ENCODE peak calls at places on chromosome 11, in five cellular contexts. R, Z, A, L and G are unnamed samples.

GRCh38 chr11:113338730-113339129 is 24.3 kb downstream of the TTC12 start:
- DNase-seq in R (no peak), Z (peak; percentile 9), A (no peak), L (no peak), G (no peak)

GRCh38 chr11:134207538-134208239 is 16.1 kb downstream of the NCAPD3 start:
- DNase-seq in R (no peak), Z (no peak), A (no peak), L (peak; percentile 9), G (no peak)

GRCh38 chr11:65445101-65445603 is 22.6 kb downstream of the NEAT1 start:
- DNase-seq in R (no peak), Z (no peak), A (no peak), L (no peak), G (peak; percentile 48)

GRCh38 chr11:103338621-103339484 is 229.6 kb downstream of the DYNC2H1 start:
- DNase-seq in R (no peak), Z (no peak), A (no peak), L (no peak), G (peak; percentile 66)

GRCh38 chr11:131385763-131386394 is 15.5 kb downstream of the NTM start:
- DNase-seq in R (no peak), Z (no peak), A (no peak), L (no peak), G (no peak)

GRCh38 chr11:94730153-94730552 is 38.0 kb upstream of the AMOTL1 start:
- DNase-seq in R (no peak), Z (no peak), A (no peak), L (no peak), G (no peak)

GRCh38 chr11:47766363-47767227 is 546 bp downstream of the FNBP4 start:
- DNase-seq in R (no peak), Z (peak; percentile 28), A (no peak), L (peak; percentile 28), G (peak; percentile 66)

GRCh38 chr11:14029971-14030531 is 67.5 kb downstream of the SPON1 start:
- DNase-seq in R (no peak), Z (no peak), A (no peak), L (no peak), G (peak; percentile 81)

GRCh38 chr11:34030386-34030785 is 21.1 kb upstream of the CAPRIN1 start:
- DNase-seq in R (no peak), Z (no peak), A (no peak), L (no peak), G (no peak)

GRCh38 chr11:8289426-8290047 is 25.9 kb upstream of the LMO1 start:
- DNase-seq in R (no peak), Z (no peak), A (no peak), L (no peak), G (no peak)

GRCh38 chr11:2498750-2499149 is 53.9 kb downstream of the KCNQ1 start:
- DNase-seq in R (no peak), Z (no peak), A (no peak), L (no peak), G (no peak)

GRCh38 chr11:50298182-50298988 is 265.7 kb downstream of the OR4C45 start:
- DNase-seq in R (no peak), Z (peak; percentile 79), A (no peak), L (no peak), G (no peak)

GRCh38 chr11:134838708-134839107 is 426.7 kb upstream of the B3GAT1 start:
- DNase-seq in R (no peak), Z (no peak), A (no peak), L (no peak), G (no peak)

GRCh38 chr11:96162816-96163499 is 180.0 kb downstream of the MAML2 start:
- DNase-seq in R (no peak), Z (no peak), A (no peak), L (no peak), G (peak; percentile 95)

GRCh38 chr11:128181090-128181485 is 406.3 kb downstream of the ETS1 start:
- DNase-seq in R (no peak), Z (no peak), A (no peak), L (no peak), G (peak; percentile 47)
- H3K27ac ChIP-seq in R (peak overlapping the region; percentile 80), Z (no peak overlapping the region), A (no peak overlapping the region), L (no peak overlapping the region), G (no peak overlapping the region)

GRCh38 chr11:46391578-46392420 is at the start of gene CHRM4:
- DNase-seq in R (peak; percentile 80), Z (peak; percentile 93), A (no peak), L (peak; percentile 24), G (peak; percentile 45)
- TF ChIP-seq BHLHE40 in R (no peak), Z (no peak), A (no peak), L (no peak), G (no peak)

DNA sequence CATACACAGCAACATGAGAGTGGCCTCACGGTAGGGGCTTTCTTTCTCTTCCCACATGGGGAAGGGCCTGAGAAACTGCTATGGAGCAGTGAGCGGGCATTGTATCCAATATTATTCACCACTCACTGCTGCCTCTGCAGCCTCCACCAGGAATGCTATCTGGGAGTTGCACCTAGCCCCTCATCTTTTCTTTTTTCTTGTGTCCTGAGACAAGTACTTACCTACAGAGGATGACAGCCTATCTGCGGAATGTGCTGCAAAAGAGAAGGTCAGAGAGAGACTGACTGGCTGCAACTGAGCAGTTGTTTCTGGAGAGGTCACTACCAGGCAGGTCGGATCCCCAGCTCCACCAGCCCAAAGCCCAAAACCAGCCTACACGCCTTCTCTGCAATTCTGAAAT is 52.1 kb upstream of the HTATIP2 start:
- DNase-seq in R (no peak), Z (no peak), A (no peak), L (no peak), G (no peak)
- TF ChIP-seq SMC3 in R (no peak), Z (no peak), A (no peak), L (no peak), G (no peak)

GRCh38 chr11:69705901-69706787 is 2.3 kb upstream of the FGF19 start:
- DNase-seq in R (no peak), Z (no peak), A (no peak), L (peak; percentile 46), G (no peak)

GRCh38 chr11:69703711-69704507 is at the start of gene FGF19:
- DNase-seq in R (peak; percentile 33), Z (no peak), A (no peak), L (no peak), G (no peak)

GRCh38 chr11:69705246-69705856 is 1.5 kb upstream of the FGF19 start:
- DNase-seq in R (no peak), Z (no peak), A (no peak), L (no peak), G (no peak)

GRCh38 chr11:69702769-69703510 is 882 bp downstream of the FGF19 start:
- DNase-seq in R (no peak), Z (no peak), A (no peak), L (no peak), G (no peak)

GRCh38 chr11:69704508-69705245 is 855 bp upstream of the FGF19 start:
- DNase-seq in R (peak; percentile 60), Z (peak; percentile 58), A (no peak), L (no peak), G (no peak)
- H3K27ac ChIP-seq in R (peak overlapping the region; percentile 79), Z (no peak overlapping the region), A (no peak overlapping the region), L (no peak overlapping the region), G (no peak overlapping the region)

GRCh38 chr11:63713776-63714175 is 32.5 kb downstream of the RTN3 start:
- DNase-seq in R (no peak), Z (no peak), A (no peak), L (no peak), G (no peak)
- TF ChIP-seq BHLHE40 in R (no peak), Z (no peak), A (no peak), L (no peak), G (no peak)

GRCh38 chr11:70517996-70518907 is 119.9 kb downstream of the CTTN start:
- DNase-seq in R (no peak), Z (no peak), A (no peak), L (no peak), G (peak; percentile 64)
- TF ChIP-seq SMC3 in R (no peak), Z (no peak), A (no peak), L (no peak), G (no peak)

GRCh38 chr11:11931461-11932055 is 76.9 kb downstream of the DKK3 start:
- DNase-seq in R (peak; percentile 26), Z (peak; percentile 35), A (no peak), L (peak; percentile 62), G (peak; percentile 74)

GRCh38 chr11:11929920-11930319 is 78.5 kb downstream of the DKK3 start:
- DNase-seq in R (no peak), Z (no peak), A (no peak), L (no peak), G (no peak)
- H3K27ac ChIP-seq in R (no peak overlapping the region), Z (no peak overlapping the region), A (no peak overlapping the region), L (no peak overlapping the region), G (no peak overlapping the region)

DNA sequence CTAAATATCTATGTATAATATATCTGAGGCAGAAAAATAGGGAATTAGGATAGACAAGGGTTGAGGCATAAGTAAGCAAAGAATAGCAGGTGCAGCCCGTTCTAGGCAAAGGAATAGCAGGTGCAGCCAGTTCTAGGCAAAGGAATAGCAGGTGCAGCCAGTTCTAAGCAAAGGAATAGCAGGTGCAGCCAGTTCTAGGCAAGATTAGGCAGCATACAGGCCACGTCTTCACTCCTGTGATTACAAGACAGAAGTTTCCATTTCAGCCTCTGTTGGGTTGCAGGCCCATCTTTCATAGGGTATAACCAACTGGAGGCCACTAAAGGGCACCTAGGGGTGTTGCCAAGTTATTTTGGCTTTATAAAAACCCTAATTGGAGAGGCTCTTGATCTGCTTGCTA is 28.8 kb upstream of the CHORDC1 start:
- DNase-seq in R (no peak), Z (no peak), A (no peak), L (no peak), G (no peak)
- TF ChIP-seq BHLHE40 in R (no peak), Z (no peak), A (no peak), L (no peak), G (no peak)